ENCODE peak calls at places on chromosomes 13 and 19, in four cellular contexts. One of them, this sample, is unnamed.

GRCh38 chr13:82627183-82627582 is 1255.1 kb downstream of the SLITRK1 start:
- DNase-seq in neural crest cell: no peak
- DNase-seq in activated T-cell treated with anti-CD3 and anti-CD28 coated beads for 1 hour: no peak
- DNase-seq in COR-L47: peak
- DNase-seq in this sample: no peak

GRCh38 chr13:37651891-37652290 is 53.3 kb upstream of the POSTN start:
- DNase-seq in COR-L47: no peak
- DNase-seq in neural crest cell: no peak
- DNase-seq in activated T-cell treated with anti-CD3 and anti-CD28 coated beads for 1 hour: no peak
- DNase-seq in this sample: no peak

GRCh38 chr13:95403349-95404140 is 102.3 kb upstream of the ABCC4 start:
- DNase-seq in COR-L47: no peak
- DNase-seq in activated T-cell treated with anti-CD3 and anti-CD28 coated beads for 1 hour: no peak
- DNase-seq in neural crest cell: peak
- DNase-seq in this sample: no peak

GRCh38 chr19:42468273-42468796 is 25.6 kb upstream of the CXCL17 start:
- DNase-seq in activated T-cell treated with anti-CD3 and anti-CD28 coated beads for 1 hour: no peak
- DNase-seq in neural crest cell: no peak
- DNase-seq in COR-L47: no peak
- DNase-seq in this sample: no peak

GRCh38 chr19:50020481-50020880 is 4.7 kb downstream of the VRK3 start:
- DNase-seq in activated T-cell treated with anti-CD3 and anti-CD28 coated beads for 1 hour: no peak
- DNase-seq in neural crest cell: no peak
- DNase-seq in COR-L47: no peak
- DNase-seq in this sample: no peak

GRCh38 chr13:76778906-76779305 is 107.3 kb downstream of the KCTD12 start:
- DNase-seq in neural crest cell: no peak
- DNase-seq in COR-L47: no peak
- DNase-seq in activated T-cell treated with anti-CD3 and anti-CD28 coated beads for 1 hour: no peak
- DNase-seq in this sample: no peak

GRCh38 chr13:30832845-30833332 is 73.2 kb upstream of the MEDAG start:
- DNase-seq in activated T-cell treated with anti-CD3 and anti-CD28 coated beads for 1 hour: peak
- DNase-seq in COR-L47: peak
- DNase-seq in neural crest cell: no peak
- DNase-seq in this sample: no peak

GRCh38 chr13:74767031-74767430 is 632.8 kb upstream of the KLF12 start:
- DNase-seq in COR-L47: no peak
- DNase-seq in activated T-cell treated with anti-CD3 and anti-CD28 coated beads for 1 hour: no peak
- DNase-seq in neural crest cell: no peak
- DNase-seq in this sample: no peak

GRCh38 chr13:39455534-39456175 is 147.3 kb downstream of the LHFPL6 start:
- DNase-seq in activated T-cell treated with anti-CD3 and anti-CD28 coated beads for 1 hour: no peak
- DNase-seq in neural crest cell: no peak
- DNase-seq in COR-L47: no peak
- DNase-seq in this sample: no peak

GRCh38 chr13:102846261-102847015 is 606 bp downstream of the ERCC5 start:
- DNase-seq in activated T-cell treated with anti-CD3 and anti-CD28 coated beads for 1 hour: peak
- DNase-seq in COR-L47: no peak
- DNase-seq in neural crest cell: peak
- DNase-seq in this sample: no peak

GRCh38 chr13:109272595-109273325 is 513.6 kb downstream of the IRS2 start:
- DNase-seq in activated T-cell treated with anti-CD3 and anti-CD28 coated beads for 1 hour: no peak
- DNase-seq in neural crest cell: no peak
- DNase-seq in COR-L47: no peak
- DNase-seq in this sample: no peak

GRCh38 chr13:112828756-112829155 is 138.9 kb downstream of the ATP11A start:
- DNase-seq in activated T-cell treated with anti-CD3 and anti-CD28 coated beads for 1 hour: no peak
- DNase-seq in neural crest cell: no peak
- DNase-seq in COR-L47: no peak
- DNase-seq in this sample: no peak

GRCh38 chr19:46350029-46350757 is 3.3 kb downstream of the PPP5C start:
- DNase-seq in activated T-cell treated with anti-CD3 and anti-CD28 coated beads for 1 hour: no peak
- DNase-seq in neural crest cell: no peak
- DNase-seq in COR-L47: peak
- DNase-seq in this sample: no peak

GRCh38 chr13:110485604-110486003 is 75.9 kb downstream of the RAB20 start:
- DNase-seq in activated T-cell treated with anti-CD3 and anti-CD28 coated beads for 1 hour: no peak
- DNase-seq in neural crest cell: no peak
- DNase-seq in COR-L47: no peak
- DNase-seq in this sample: no peak

This sample was measured in stimulated activated CD8-positive, alpha-beta memory T cell treated with anti-CD3 and anti-CD28 coated beads, Interleukin-12 subunit alpha, Interleukin-12 subunit beta, amount 100 ng/mL, for 4 hours.